ENCODE peak calls at places on chromosomes 11 and 22, in ten cellular contexts. W is sciatic nerve; C is GM23338; G is ureter; P is stimulated activated CD4-positive, alpha-beta T cell treated with anti-CD3 and anti-CD28 coated beads, Interleukin-2, amount 100 ng/mL, for 48 hours; N is skeletal muscle cell; Y is KBM-7; O is Calu3; U is kidney; Q is stimulated activated CD8-positive, alpha-beta memory T cell treated with anti-CD3 and anti-CD28 coated beads, Interleukin-15, amount 100 ng/mL, for 4 hours. L is an unnamed sample.

GRCh38 chr11:115784796-115785521 is 280.7 kb upstream of the CADM1 start:
- DNase-seq in W (no peak), C (no peak), G (no peak), P (no peak), N (no peak), Y (no peak), O (no peak), U (peak), Q (no peak), L (no peak)

GRCh38 chr11:3173795-3174194 is 8.7 kb upstream of the OSBPL5 start:
- DNase-seq in W (no peak), C (no peak), G (no peak), P (no peak), N (no peak), Y (no peak), O (no peak), U (no peak), Q (no peak), L (no peak)

GRCh38 chr11:8242113-8242475 is 21.6 kb downstream of the LMO1 start:
- DNase-seq in W (no peak), C (peak), G (no peak), P (no peak), N (no peak), Y (no peak), O (no peak), U (no peak), Q (no peak), L (no peak)

GRCh38 chr22:24338701-24339451 is 68.2 kb downstream of the SPECC1L start:
- DNase-seq in W (no peak), C (peak), G (no peak), P (no peak), N (no peak), Y (no peak), O (no peak), U (no peak), Q (no peak), L (peak)

GRCh38 chr11:44993971-44994705 is 43.5 kb upstream of the TP53I11 start:
- DNase-seq in W (no peak), C (no peak), G (no peak), P (no peak), N (no peak), Y (no peak), O (no peak), U (no peak), Q (no peak), L (no peak)

GRCh38 chr11:133946541-133947297 is 10.0 kb downstream of the IGSF9B start:
- DNase-seq in W (no peak), C (peak), G (no peak), P (no peak), N (no peak), Y (no peak), O (no peak), U (peak), Q (no peak), L (no peak)

GRCh38 chr11:120590472-120590871 is 78.9 kb downstream of the GRIK4 start:
- DNase-seq in W (no peak), C (no peak), G (no peak), P (no peak), N (no peak), Y (no peak), O (no peak), U (no peak), Q (no peak), L (no peak)

GRCh38 chr11:11620251-11620965 is 1.4 kb downstream of the GALNT18 start:
- DNase-seq in W (peak), C (peak), G (peak), P (no peak), N (no peak), Y (peak), O (peak), U (peak), Q (no peak), L (peak)

GRCh38 chr11:67253872-67254624 is 12.2 kb upstream of the GRK2 start:
- DNase-seq in W (peak), C (no peak), G (no peak), P (no peak), N (no peak), Y (no peak), O (no peak), U (no peak), Q (no peak), L (no peak)

GRCh38 chr11:126088999-126089398 is 26.3 kb upstream of the CDON start:
- DNase-seq in W (no peak), C (no peak), G (no peak), P (no peak), N (no peak), Y (no peak), O (no peak), U (no peak), Q (no peak), L (no peak)

GRCh38 chr22:49640366-49641095 is 187.1 kb downstream of the BRD1 start:
- DNase-seq in W (no peak), C (no peak), G (no peak), P (no peak), N (no peak), Y (no peak), O (no peak), U (no peak), Q (no peak), L (no peak)

GRCh38 chr11:44779736-44780520 is 53.2 kb downstream of the TSPAN18 start:
- DNase-seq in W (peak), C (no peak), G (no peak), P (no peak), N (no peak), Y (no peak), O (no peak), U (no peak), Q (no peak), L (no peak)

GRCh38 chr11:64266339-64266738 is 15.0 kb downstream of the PLCB3 start:
- DNase-seq in W (no peak), C (no peak), G (no peak), P (no peak), N (no peak), Y (no peak), O (no peak), U (no peak), Q (no peak), L (no peak)

GRCh38 chr11:134678744-134679143 is 266.7 kb upstream of the B3GAT1 start:
- DNase-seq in W (no peak), C (no peak), G (peak), P (no peak), N (no peak), Y (no peak), O (no peak), U (no peak), Q (no peak), L (no peak)

GRCh38 chr22:37692627-37693285 is 4.1 kb upstream of the TRIOBP start:
- DNase-seq in W (no peak), C (no peak), G (no peak), P (no peak), N (no peak), Y (no peak), O (no peak), U (no peak), Q (no peak), L (no peak)

GRCh38 chr11:69316941-69317340 is 23.0 kb downstream of the MYEOV start:
- DNase-seq in W (no peak), C (no peak), G (no peak), P (no peak), N (no peak), Y (no peak), O (no peak), U (no peak), Q (no peak), L (no peak)

GRCh38 chr11:3865388-3866193 is 10.1 kb downstream of the STIM1 start:
- DNase-seq in W (no peak), C (peak), G (no peak), P (no peak), N (no peak), Y (peak), O (no peak), U (no peak), Q (no peak), L (peak)

L was measured in mammary epithelial cell.